ENCODE peak calls at places on chromosomes 2 and 18, in five cellular contexts. J is thoracic aorta; D is pancreas; K is left ventricle myocardium inferior; N is CD4-positive, alpha-beta T cell. Z is an unnamed sample. For H3K27me3, the result is how much of the 10 kb centered on the place peaks cover.

GRCh38 chr2:15943378-15943851 is 3.1 kb downstream of the MYCN start:
- DNase-seq in K (peak), D (no peak), N (no peak), J (no peak), Z (no peak)

GRCh38 chr2:78431241-78431640 is 594.3 kb upstream of the REG3G start:
- DNase-seq in N (no peak), K (no peak), J (no peak), D (no peak), Z (no peak)

GRCh38 chr18:50273203-50274043 is 7.1 kb upstream of the CFAP53 start:
- DNase-seq in K (peak), D (no peak), N (no peak), J (no peak), Z (no peak)

GRCh38 chr2:160278101-160278888 is 78.2 kb upstream of the ITGB6 start:
- DNase-seq in N (no peak), J (no peak), D (no peak), K (no peak), Z (no peak)

GRCh38 chr2:10770956-10771750 is 41.4 kb downstream of the PDIA6 start:
- DNase-seq in K (no peak), N (no peak), J (no peak), D (no peak), Z (peak)

GRCh38 chr18:28177828-28178635 is 1.1 kb upstream of the CDH2 start:
- DNase-seq in N (no peak), D (no peak), K (peak), J (no peak), Z (peak)

GRCh38 chr2:239873656-239874635 is 151.2 kb downstream of the NDUFA10 start:
- DNase-seq in D (no peak), N (no peak), K (no peak), J (no peak), Z (no peak)

GRCh38 chr2:264493-265468 is at the start of gene ACP1:
- DNase-seq in N (peak), J (peak), K (peak), D (peak), Z (peak)

GRCh38 chr18:5311273-5312009 is 15.9 kb upstream of the ZBTB14 start:
- DNase-seq in K (no peak), J (no peak), D (no peak), N (no peak), Z (no peak)

GRCh38 chr2:232901711-232902578 is 31.9 kb downstream of the SNORC start:
- DNase-seq in K (no peak), D (no peak), J (no peak), N (no peak), Z (no peak)

GRCh38 chr2:131682122-131682944 is 154.6 kb downstream of the CCDC74A start:
- DNase-seq in J (peak), D (peak), K (peak), N (peak), Z (peak)

GRCh38 chr18:68121826-68122225 is 593.1 kb downstream of the TMX3 start:
- DNase-seq in J (no peak), D (no peak), N (no peak), K (no peak), Z (no peak)

GRCh38 chr18:12659904-12660605 is 2.1 kb upstream of the SPIRE1 start:
- DNase-seq in K (no peak), J (no peak), D (peak), N (peak), Z (no peak)

GRCh38 chr18:34522627-34523026 is 187.5 kb upstream of the DTNA start:
- DNase-seq in N (no peak), K (no peak), D (peak), J (no peak), Z (no peak)

GRCh38 chr2:134628453-134628852 is 90.3 kb downstream of the TMEM163 start:
- DNase-seq in D (no peak), N (no peak), K (no peak), J (no peak), Z (no peak)

GRCh38 chr2:182652326-182652725 is 63.7 kb upstream of the DNAJC10 start:
- DNase-seq in J (no peak), D (no peak), N (no peak), K (no peak), Z (no peak)

GRCh38 chr2:2806711-2807110 is 475.6 kb upstream of the MYT1L start:
- DNase-seq in K (no peak), N (no peak), D (no peak), J (no peak), Z (no peak)

GRCh38 chr2:73640537-73640936 is 1.7 kb downstream of the NAT8 start:
- DNase-seq in D (peak), K (no peak), J (no peak), N (no peak), Z (peak)

GRCh38 chr2:36463365-36463764 is 107.8 kb downstream of the CRIM1 start:
- DNase-seq in D (no peak), J (no peak), K (no peak), N (no peak), Z (no peak)

GRCh38 chr2:143974262-143974661 is 545.7 kb downstream of the ZEB2 start:
- DNase-seq in K (no peak), D (no peak), J (no peak), N (no peak), Z (no peak)

GRCh38 chr2:40433739-40434138 is 18.2 kb downstream of the SLC8A1 start:
- DNase-seq in N (no peak), D (no peak), K (no peak), J (no peak), Z (no peak)

GRCh38 chr18:43484710-43485109 is 207.4 kb upstream of the SYT4 start:
- DNase-seq in D (no peak), N (no peak), K (no peak), J (no peak), Z (no peak)

GRCh38 chr2:117968724-117969121 is 45.1 kb downstream of the CCDC93 start:
- DNase-seq in J (no peak), D (no peak), K (no peak), N (no peak), Z (no peak)
- TF ChIP-seq CTCF in J (no peak), D (no peak), K (no peak), N (no peak), Z (no peak)

GRCh38 chr18:45155526-45155925 is 459.8 kb upstream of the SLC14A2 start:
- DNase-seq in N (no peak), J (no peak), K (no peak), D (no peak), Z (no peak)

GRCh38 chr18:45149712-45150111 is 465.6 kb upstream of the SLC14A2 start:
- DNase-seq in J (no peak), D (no peak), N (no peak), K (no peak), Z (no peak)

GRCh38 chr18:45156941-45157340 is 458.3 kb upstream of the SLC14A2 start:
- DNase-seq in K (no peak), N (no peak), D (no peak), J (no peak), Z (no peak)

DNA sequence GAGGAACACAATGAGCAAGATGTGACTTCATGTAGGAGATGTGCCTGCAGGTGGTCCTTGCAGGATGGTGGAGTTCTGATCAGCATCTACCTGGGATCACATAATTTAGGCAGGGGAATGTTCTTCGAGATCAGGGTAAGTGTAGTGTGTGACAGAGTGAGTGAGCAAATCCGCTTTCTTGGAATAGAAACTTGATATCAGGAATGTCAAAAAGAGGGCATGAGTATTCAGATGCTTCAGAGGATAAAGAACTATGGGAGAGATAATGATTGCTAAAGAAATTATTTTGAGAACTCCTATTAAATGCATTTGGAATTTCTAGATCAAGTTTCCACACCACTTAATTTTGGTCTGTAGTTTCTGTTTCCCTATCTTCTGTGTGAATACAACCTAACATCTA is 463.6 kb upstream of the SLC14A2 start:
- DNase-seq in N (no peak), D (no peak), K (no peak), J (no peak), Z (no peak)
- H3K27me3 ChIP-seq in N (under half), D (under half), K (under half), J (under half), Z (under half)

GRCh38 chr18:9827211-9827855 is 58.4 kb upstream of the TXNDC2 start:
- DNase-seq in J (no peak), D (no peak), K (no peak), N (no peak), Z (no peak)
- H3K27ac ChIP-seq in J (peak), D (no peak), K (peak), N (no peak), Z (peak)

GRCh38 chr18:75896865-75897264 is 469.4 kb upstream of the SMIM21 start:
- DNase-seq in K (no peak), J (no peak), N (no peak), D (no peak), Z (no peak)
- TF ChIP-seq CTCF in K (no peak), J (no peak), N (no peak), D (no peak), Z (no peak)